ENCODE peak calls at places on chromosomes 5 and 9, in eight cellular contexts. Z is HS-5; G is stimulated activated CD8-positive, alpha-beta memory T cell treated with anti-CD3 and anti-CD28 coated beads, Interleukin-4, amount 100 ng/mL, for 48 hours; E is posterior vena cava; N is Peyer's patch; P is mesenchymal stem cell; A is GF-D8; U is PC-3. D is an unnamed sample.

GRCh38 chr9:132824151-132824550 is 53.9 kb downstream of the AK8 start:
- DNase-seq in Z (no peak), G (no peak), E (no peak), N (no peak), P (no peak), A (no peak), U (no peak), D (no peak)

GRCh38 chr5:65809817-65810531 is 88.0 kb downstream of the NLN start:
- DNase-seq in Z (no peak), G (no peak), E (peak), N (peak), P (no peak), A (no peak), U (peak), D (peak)

GRCh38 chr9:126528111-126528510 is 85.6 kb upstream of the LMX1B start:
- DNase-seq in Z (no peak), G (no peak), E (peak), N (no peak), P (no peak), A (no peak), U (no peak), D (no peak)

GRCh38 chr5:66411701-66412100 is 184.5 kb upstream of the MAST4 start:
- DNase-seq in Z (no peak), G (no peak), E (no peak), N (no peak), P (no peak), A (no peak), U (no peak), D (no peak)

GRCh38 chr9:9961487-9961886 is 651.3 kb downstream of the PTPRD start:
- DNase-seq in Z (no peak), G (no peak), E (no peak), N (no peak), P (no peak), A (no peak), U (no peak), D (no peak)

GRCh38 chr9:105405514-105406131 is 42.2 kb upstream of the FSD1L start:
- DNase-seq in Z (no peak), G (peak), E (no peak), N (no peak), P (peak), A (peak), U (no peak), D (no peak)

GRCh38 chr5:43400082-43400481 is 12.1 kb downstream of the CCL28 start:
- DNase-seq in Z (no peak), G (no peak), E (no peak), N (no peak), P (peak), A (no peak), U (peak), D (no peak)

GRCh38 chr5:145666591-145666990 is 168.6 kb downstream of the PRELID2 start:
- DNase-seq in Z (no peak), G (no peak), E (no peak), N (no peak), P (peak), A (no peak), U (no peak), D (no peak)

GRCh38 chr5:67268233-67269011 is 71.8 kb upstream of the CD180 start:
- DNase-seq in Z (peak), G (no peak), E (peak), N (peak), P (peak), A (no peak), U (peak), D (peak)

GRCh38 chr5:180809403-180810209 is 7.0 kb upstream of the MGAT1 start:
- DNase-seq in Z (peak), G (peak), E (peak), N (no peak), P (peak), A (peak), U (peak), D (peak)

GRCh38 chr9:91042024-91042423 is 240.4 kb downstream of the SYK start:
- DNase-seq in Z (no peak), G (no peak), E (no peak), N (no peak), P (no peak), A (no peak), U (no peak), D (no peak)

GRCh38 chr9:86660146-86660545 is 287.2 kb downstream of the GAS1 start:
- DNase-seq in Z (peak), G (peak), E (no peak), N (no peak), P (no peak), A (no peak), U (no peak), D (no peak)

GRCh38 chr9:133786371-133786753 is 48.2 kb upstream of the SARDH start:
- DNase-seq in Z (no peak), G (no peak), E (no peak), N (no peak), P (no peak), A (no peak), U (no peak), D (no peak)

GRCh38 chr5:180771839-180772238 is 30.8 kb downstream of the MGAT1 start:
- DNase-seq in Z (no peak), G (no peak), E (no peak), N (no peak), P (no peak), A (no peak), U (no peak), D (no peak)

GRCh38 chr9:70352802-70353201 is 61.7 kb downstream of the KLF9 start:
- DNase-seq in Z (no peak), G (no peak), E (no peak), N (no peak), P (peak), A (no peak), U (no peak), D (no peak)

GRCh38 chr5:132489871-132490483 is 596 bp downstream of the IRF1 start:
- DNase-seq in Z (no peak), G (peak), E (peak), N (peak), P (peak), A (no peak), U (peak), D (peak)

GRCh38 chr9:14212116-14212515 is 101.8 kb downstream of the NFIB start:
- DNase-seq in Z (no peak), G (no peak), E (no peak), N (no peak), P (peak), A (no peak), U (peak), D (no peak)

GRCh38 chr5:111584651-111585050 is 72.3 kb upstream of the STARD4 start:
- DNase-seq in Z (peak), G (no peak), E (no peak), N (no peak), P (peak), A (no peak), U (peak), D (no peak)

GRCh38 chr5:171711631-171712030 is 74.0 kb upstream of the SMIM23 start:
- DNase-seq in Z (no peak), G (no peak), E (no peak), N (no peak), P (no peak), A (no peak), U (no peak), D (no peak)

GRCh38 chr5:64505769-64506566 is at the start of gene RGS7BP:
- DNase-seq in Z (peak), G (no peak), E (peak), N (peak), P (peak), A (no peak), U (peak), D (peak)

GRCh38 chr5:154811239-154811638 is 39.2 kb downstream of the FAXDC2 start:
- DNase-seq in Z (no peak), G (no peak), E (no peak), N (no peak), P (no peak), A (no peak), U (no peak), D (no peak)

GRCh38 chr5:115423051-115423450 is 121.5 kb downstream of the FEM1C start:
- DNase-seq in Z (no peak), G (no peak), E (no peak), N (no peak), P (no peak), A (no peak), U (peak), D (no peak)

GRCh38 chr9:83334320-83334719 is 203.9 kb downstream of the FRMD3 start:
- DNase-seq in Z (peak), G (peak), E (peak), N (peak), P (peak), A (peak), U (peak), D (peak)

GRCh38 chr9:91443994-91444392 is 20.4 kb upstream of the NFIL3 start:
- DNase-seq in Z (no peak), G (no peak), E (no peak), N (no peak), P (no peak), A (no peak), U (no peak), D (no peak)

GRCh38 chr9:135228345-135228982 is 141.0 kb downstream of the OLFM1 start:
- DNase-seq in Z (no peak), G (no peak), E (peak), N (peak), P (no peak), A (no peak), U (no peak), D (no peak)

GRCh38 chr9:110807956-110808598 is 139.5 kb downstream of the MUSK start:
- DNase-seq in Z (no peak), G (no peak), E (no peak), N (no peak), P (no peak), A (no peak), U (peak), D (no peak)

D was measured in thyroid gland.